ENCODE peak calls at places on chromosomes 13 and 19, in five cellular contexts. One of them, this sample, is unnamed.

GRCh38 chr19:57511484-57511883 is 11.7 kb downstream of the ZNF773 start:
- DNase-seq in uterus: no peak
- DNase-seq in tibial nerve: no peak
- DNase-seq in colonic mucosa: no peak
- DNase-seq in A673: no peak
- DNase-seq in this sample: no peak

GRCh38 chr19:23377276-23377675 is 18.0 kb downstream of the ZNF91 start:
- DNase-seq in colonic mucosa: no peak
- DNase-seq in uterus: no peak
- DNase-seq in tibial nerve: no peak
- DNase-seq in A673: no peak
- DNase-seq in this sample: no peak

GRCh38 chr19:17332677-17333581 is 1.7 kb downstream of the ANO8 start:
- DNase-seq in A673: peak; percentile 86
- DNase-seq in tibial nerve: no peak
- DNase-seq in colonic mucosa: no peak
- DNase-seq in uterus: no peak
- DNase-seq in this sample: no peak

GRCh38 chr13:45674908-45675307 is 27.2 kb upstream of the CBY2 start:
- DNase-seq in A673: peak; percentile 59
- DNase-seq in colonic mucosa: no peak
- DNase-seq in tibial nerve: no peak
- DNase-seq in uterus: no peak
- DNase-seq in this sample: no peak

GRCh38 chr19:18479964-18480723 is 41.7 kb downstream of the ELL start:
- DNase-seq in uterus: peak; percentile 83
- DNase-seq in A673: no peak
- DNase-seq in colonic mucosa: peak; percentile 49
- DNase-seq in tibial nerve: peak; percentile 72
- DNase-seq in this sample: peak; percentile 87

GRCh38 chr13:95035311-95036109 is 265.7 kb downstream of the ABCC4 start:
- DNase-seq in colonic mucosa: no peak
- DNase-seq in uterus: no peak
- DNase-seq in tibial nerve: no peak
- DNase-seq in A673: no peak
- DNase-seq in this sample: no peak

GRCh38 chr19:37977992-37978391 is 71.0 kb downstream of the SIPA1L3 start:
- DNase-seq in uterus: no peak
- DNase-seq in A673: no peak
- DNase-seq in tibial nerve: no peak
- DNase-seq in colonic mucosa: no peak
- DNase-seq in this sample: peak; percentile 60

GRCh38 chr19:29942404-29943261 is 594 bp downstream of the URI1 start:
- DNase-seq in tibial nerve: no peak
- DNase-seq in colonic mucosa: peak; percentile 67
- DNase-seq in A673: peak; percentile 70
- DNase-seq in uterus: peak; percentile 48
- DNase-seq in this sample: peak; percentile 73

GRCh38 chr13:114102521-114103288 is 29.7 kb downstream of the RASA3 start:
- DNase-seq in A673: no peak
- DNase-seq in uterus: peak; percentile 15
- DNase-seq in colonic mucosa: no peak
- DNase-seq in tibial nerve: peak; percentile 11
- DNase-seq in this sample: no peak

GRCh38 chr19:17358395-17358794 is 18.7 kb downstream of the PLVAP start:
- DNase-seq in colonic mucosa: no peak
- DNase-seq in A673: no peak
- DNase-seq in tibial nerve: no peak
- DNase-seq in uterus: peak; percentile 42
- DNase-seq in this sample: no peak

GRCh38 chr13:39306639-39307589 is 268.7 kb downstream of the NHLRC3 start:
- DNase-seq in A673: no peak
- DNase-seq in uterus: no peak
- DNase-seq in tibial nerve: no peak
- DNase-seq in colonic mucosa: no peak
- DNase-seq in this sample: no peak

GRCh38 chr13:104357174-104357573 is 1291.0 kb upstream of the SLC10A2 start:
- DNase-seq in colonic mucosa: no peak
- DNase-seq in A673: no peak
- DNase-seq in uterus: no peak
- DNase-seq in tibial nerve: no peak
- DNase-seq in this sample: no peak

GRCh38 chr13:24275041-24275440 is 34.3 kb upstream of the C1QTNF9 start:
- DNase-seq in tibial nerve: no peak
- DNase-seq in uterus: no peak
- DNase-seq in colonic mucosa: no peak
- DNase-seq in A673: peak; percentile 44
- DNase-seq in this sample: no peak

GRCh38 chr13:24273926-24274325 is 35.5 kb upstream of the C1QTNF9 start:
- DNase-seq in uterus: no peak
- DNase-seq in A673: no peak
- DNase-seq in colonic mucosa: no peak
- DNase-seq in tibial nerve: no peak
- DNase-seq in this sample: no peak

GRCh38 chr13:24272452-24273161 is 36.8 kb upstream of the C1QTNF9 start:
- DNase-seq in A673: peak; percentile 53
- DNase-seq in tibial nerve: no peak
- DNase-seq in colonic mucosa: peak; percentile 42
- DNase-seq in uterus: no peak
- DNase-seq in this sample: no peak

GRCh38 chr13:24276310-24276709 is 33.1 kb upstream of the C1QTNF9 start:
- DNase-seq in uterus: no peak
- DNase-seq in A673: no peak
- DNase-seq in tibial nerve: no peak
- DNase-seq in colonic mucosa: no peak
- DNase-seq in this sample: no peak

GRCh38 chr13:24274452-24274971 is 34.9 kb upstream of the C1QTNF9 start:
- DNase-seq in colonic mucosa: no peak
- DNase-seq in uterus: no peak
- DNase-seq in tibial nerve: no peak
- DNase-seq in A673: peak; percentile 54
- DNase-seq in this sample: peak; percentile 46
- H3K27ac ChIP-seq in colonic mucosa: peak overlapping the region; percentile 38
- H3K27ac ChIP-seq in uterus: no peak overlapping the region
- H3K27ac ChIP-seq in tibial nerve: peak overlapping the region; percentile 1
- H3K27ac ChIP-seq in A673: peak overlapping the region; percentile 97
- H3K27ac ChIP-seq in this sample: no peak overlapping the region

DNA sequence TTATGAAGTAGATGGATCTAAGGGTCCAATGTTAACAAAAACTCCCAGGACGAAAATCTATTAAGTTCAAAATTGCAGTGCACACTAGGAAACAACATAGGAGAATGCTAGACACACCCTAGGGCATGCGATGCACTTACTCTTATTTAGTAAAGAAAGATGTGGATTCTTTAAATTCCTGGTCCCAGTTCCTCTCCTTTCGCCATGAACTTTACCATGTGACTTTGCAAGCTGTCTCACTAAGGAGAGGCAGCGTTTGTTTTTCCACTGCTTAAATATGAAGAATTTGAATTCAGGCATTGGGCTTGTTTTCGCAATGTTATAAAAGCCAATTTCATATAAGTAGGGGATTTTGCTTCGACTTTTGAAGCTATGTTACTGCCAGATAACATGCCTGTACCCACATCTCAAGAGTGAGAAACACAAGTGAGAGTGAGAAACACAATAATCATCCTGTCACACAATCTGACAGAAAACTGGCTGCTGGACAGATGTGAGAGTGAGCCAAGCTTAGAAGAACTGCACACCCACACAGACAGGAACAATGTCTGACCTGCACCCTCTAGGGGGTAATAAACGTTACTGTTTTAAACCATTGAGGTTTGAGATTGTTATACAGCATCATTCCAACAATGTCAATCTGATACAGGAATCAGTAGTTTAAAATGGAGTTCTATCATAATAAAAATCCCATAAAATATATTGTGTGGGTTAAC is 1308.5 kb downstream of the SLITRK5 start:
- DNase-seq in uterus: no peak
- DNase-seq in colonic mucosa: no peak
- DNase-seq in A673: no peak
- DNase-seq in tibial nerve: no peak
- DNase-seq in this sample: no peak
- TF ChIP-seq CTCF in uterus: no peak
- TF ChIP-seq CTCF in colonic mucosa: no peak
- TF ChIP-seq CTCF in A673: no peak
- TF ChIP-seq CTCF in tibial nerve: no peak
- TF ChIP-seq CTCF in this sample: no peak

DNA sequence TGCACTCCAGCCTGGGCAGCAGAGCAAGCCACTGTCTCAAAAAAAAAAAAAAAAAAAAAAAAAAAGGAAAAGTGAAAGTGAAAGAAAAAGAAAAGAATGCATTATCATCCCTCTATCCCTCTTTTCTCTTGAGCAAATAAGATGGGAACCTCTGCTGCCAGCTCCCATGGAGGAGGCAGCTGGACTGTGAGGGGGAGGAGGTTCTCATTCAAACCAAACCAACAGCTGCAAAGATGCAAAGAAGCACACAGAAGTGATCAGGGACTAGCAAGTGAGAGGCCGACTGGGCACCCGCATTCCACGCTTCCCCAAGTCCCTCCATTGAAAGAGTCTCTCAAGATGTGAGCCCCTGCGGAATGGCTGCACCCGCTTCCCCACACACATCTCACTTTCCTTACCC is 63.5 kb downstream of the TSHZ3 start:
- DNase-seq in A673: no peak
- DNase-seq in tibial nerve: no peak
- DNase-seq in colonic mucosa: no peak
- DNase-seq in uterus: no peak
- DNase-seq in this sample: peak; percentile 42
- H3K4me3 ChIP-seq in A673: no peak overlapping the region
- H3K4me3 ChIP-seq in tibial nerve: no peak overlapping the region
- H3K4me3 ChIP-seq in colonic mucosa: no peak overlapping the region
- H3K4me3 ChIP-seq in uterus: no peak overlapping the region
- H3K4me3 ChIP-seq in this sample: peak overlapping the region; percentile 27

GRCh38 chr19:50601407-50602088 is 33.3 kb upstream of the LRRC4B start:
- DNase-seq in tibial nerve: no peak
- DNase-seq in A673: no peak
- DNase-seq in colonic mucosa: no peak
- DNase-seq in uterus: no peak
- DNase-seq in this sample: no peak

GRCh38 chr19:50602935-50603334 is 34.7 kb upstream of the LRRC4B start:
- DNase-seq in colonic mucosa: no peak
- DNase-seq in A673: no peak
- DNase-seq in tibial nerve: no peak
- DNase-seq in uterus: no peak
- DNase-seq in this sample: no peak

GRCh38 chr19:50607388-50607787 is 32.3 kb downstream of the SYT3 start:
- DNase-seq in A673: no peak
- DNase-seq in colonic mucosa: no peak
- DNase-seq in uterus: no peak
- DNase-seq in tibial nerve: no peak
- DNase-seq in this sample: no peak

GRCh38 chr19:50602496-50602895 is 34.3 kb upstream of the LRRC4B start:
- DNase-seq in colonic mucosa: no peak
- DNase-seq in A673: no peak
- DNase-seq in uterus: no peak
- DNase-seq in tibial nerve: no peak
- DNase-seq in this sample: no peak

GRCh38 chr19:50602089-50602422 is 33.8 kb upstream of the LRRC4B start:
- DNase-seq in colonic mucosa: no peak
- DNase-seq in A673: no peak
- DNase-seq in tibial nerve: no peak
- DNase-seq in uterus: no peak
- DNase-seq in this sample: no peak
- H3K27ac ChIP-seq in colonic mucosa: no peak overlapping the region
- H3K27ac ChIP-seq in A673: no peak overlapping the region
- H3K27ac ChIP-seq in tibial nerve: no peak overlapping the region
- H3K27ac ChIP-seq in uterus: no peak overlapping the region
- H3K27ac ChIP-seq in this sample: no peak overlapping the region

GRCh38 chr13:19597523-19597922 is 35.9 kb upstream of the MPHOSPH8 start:
- DNase-seq in tibial nerve: no peak
- DNase-seq in uterus: no peak
- DNase-seq in A673: peak; percentile 25
- DNase-seq in colonic mucosa: no peak
- DNase-seq in this sample: no peak

GRCh38 chr13:19605161-19605955 is 28.1 kb upstream of the MPHOSPH8 start:
- DNase-seq in tibial nerve: no peak
- DNase-seq in uterus: no peak
- DNase-seq in colonic mucosa: no peak
- DNase-seq in A673: no peak
- DNase-seq in this sample: no peak

GRCh38 chr13:19604306-19604705 is 29.2 kb upstream of the MPHOSPH8 start:
- DNase-seq in A673: no peak
- DNase-seq in tibial nerve: no peak
- DNase-seq in uterus: no peak
- DNase-seq in colonic mucosa: no peak
- DNase-seq in this sample: no peak

GRCh38 chr13:19606152-19606551 is 27.3 kb upstream of the MPHOSPH8 start:
- DNase-seq in A673: no peak
- DNase-seq in uterus: no peak
- DNase-seq in colonic mucosa: no peak
- DNase-seq in tibial nerve: no peak
- DNase-seq in this sample: peak; percentile 48

GRCh38 chr13:19601749-19602725 is 31.4 kb upstream of the MPHOSPH8 start:
- DNase-seq in uterus: no peak
- DNase-seq in A673: peak; percentile 60
- DNase-seq in colonic mucosa: peak; percentile 30
- DNase-seq in tibial nerve: no peak
- DNase-seq in this sample: no peak
- TF ChIP-seq CTCF in uterus: no peak
- TF ChIP-seq CTCF in A673: peak; percentile 8
- TF ChIP-seq CTCF in colonic mucosa: no peak
- TF ChIP-seq CTCF in tibial nerve: no peak
- TF ChIP-seq CTCF in this sample: no peak

This sample was measured in dorsolateral prefrontal cortex.